ENCODE peak calls at places on chromosome 20, in eight cellular contexts. F is heart left ventricle, U is K562, H is neuronal stem cell, Z is pancreas, L is HepG2, X is suprapubic skin, T is GM06990. N is an unnamed sample.
A peak's percentile ranks its signal among the peaks of the same experiment; 100 is the strongest.

GRCh38 chr20:61262036-61262435 is 10.0 kb downstream of the CDH4 start:
- DNase-seq in F (no peak), U (no peak), H (no peak), Z (no peak), L (no peak), X (no peak), T (no peak), N (peak; percentile 59)

GRCh38 chr20:39849664-39850063 is 839.4 kb downstream of the MAFB start:
- DNase-seq in F (peak; percentile 90), U (no peak), H (no peak), Z (peak; percentile 43), L (no peak), X (peak; percentile 82), T (no peak), N (peak; percentile 85)

GRCh38 chr20:20546402-20546801 is 166.0 kb downstream of the RALGAPA2 start:
- DNase-seq in F (no peak), U (no peak), H (no peak), Z (no peak), L (no peak), X (no peak), T (peak; percentile 18), N (no peak)

GRCh38 chr20:34112600-34113061 is 588 bp upstream of the EIF2S2 start:
- DNase-seq in F (no peak), U (no peak), H (no peak), Z (peak; percentile 36), L (peak; percentile 48), X (peak; percentile 71), T (no peak), N (peak; percentile 31)

GRCh38 chr20:58145506-58146080 is 82.9 kb downstream of the ANKRD60 start:
- DNase-seq in F (no peak), U (no peak), H (no peak), Z (no peak), L (no peak), X (peak; percentile 24), T (no peak), N (no peak)

GRCh38 chr20:36116813-36117441 is 37.6 kb upstream of the EPB41L1 start:
- DNase-seq in F (no peak), U (no peak), H (no peak), Z (no peak), L (no peak), X (no peak), T (no peak), N (no peak)

GRCh38 chr20:33910056-33910455 is 83.7 kb upstream of the RALY start:
- DNase-seq in F (no peak), U (no peak), H (no peak), Z (no peak), L (no peak), X (no peak), T (no peak), N (no peak)

GRCh38 chr20:38658879-38659612 is 57.4 kb downstream of the ARHGAP40 start:
- DNase-seq in F (no peak), U (peak; percentile 74), H (no peak), Z (no peak), L (peak; percentile 60), X (no peak), T (no peak), N (no peak)

GRCh38 chr20:46013826-46014516 is 5.3 kb downstream of the MMP9 start:
- DNase-seq in F (peak; percentile 74), U (peak; percentile 77), H (peak; percentile 63), Z (no peak), L (peak; percentile 47), X (no peak), T (peak; percentile 87), N (peak; percentile 67)
- H3K4me3 ChIP-seq in F (peak overlapping the region; percentile 31), U (peak overlapping the region; percentile 38), H (peak overlapping the region; percentile 64), Z (peak overlapping the region; percentile 6), L (peak overlapping the region; percentile 64), X (no peak overlapping the region), T (no peak overlapping the region), N (peak overlapping the region; percentile 18)

DNA sequence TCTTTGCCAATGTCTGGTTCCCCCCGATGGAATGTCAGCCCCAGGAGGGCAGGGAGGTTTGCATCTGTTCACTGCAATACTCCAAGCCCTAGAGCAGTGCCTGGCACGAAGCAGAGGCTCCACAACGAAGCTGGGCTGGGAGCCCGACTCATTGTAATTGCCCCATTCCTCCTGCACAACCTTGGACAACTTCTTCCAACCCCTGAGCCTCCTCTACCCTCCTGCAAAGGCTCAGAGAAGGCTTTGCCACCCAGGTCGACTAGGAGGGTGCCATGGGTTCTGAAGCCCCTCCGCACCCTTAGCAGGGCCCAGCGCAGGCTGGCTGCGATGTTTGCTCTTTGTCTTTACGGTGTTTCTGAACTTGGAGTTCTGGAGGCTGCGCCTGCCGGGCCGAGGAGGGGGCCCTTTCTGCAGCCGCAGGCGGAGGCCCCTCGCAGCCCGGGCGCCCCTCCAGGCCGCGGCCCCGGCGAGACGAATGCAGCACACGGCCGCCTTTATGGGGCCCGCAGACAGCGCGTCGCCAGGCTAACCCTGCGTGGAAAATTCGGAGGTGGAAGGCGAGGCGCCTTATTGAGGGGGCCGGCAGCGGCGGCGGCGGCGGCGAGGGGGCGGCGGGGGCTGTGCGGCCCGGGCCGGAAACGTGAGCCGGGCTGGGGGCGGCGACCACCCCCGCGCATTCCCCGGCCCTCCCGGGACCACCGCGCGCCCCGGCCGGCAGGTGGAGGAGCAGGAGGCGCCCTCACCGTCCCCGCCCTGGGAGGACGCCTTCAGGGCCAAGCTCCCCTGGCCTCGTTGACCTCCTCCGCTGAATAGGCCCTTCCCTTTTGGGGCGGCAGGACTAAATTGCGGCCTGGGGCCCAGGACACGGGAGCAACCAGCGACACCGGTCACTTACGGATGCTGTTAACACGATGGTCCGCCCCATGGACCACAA is 27.0 kb downstream of the SNAI1 start:
- DNase-seq in F (no peak), U (no peak), H (no peak), Z (no peak), L (no peak), X (no peak), T (no peak), N (no peak)
- H3K4me3 ChIP-seq in F (no peak overlapping the region), U (no peak overlapping the region), H (peak overlapping the region; percentile 17), Z (no peak overlapping the region), L (no peak overlapping the region), X (peak overlapping the region; percentile 22), T (no peak overlapping the region), N (no peak overlapping the region)

DNA sequence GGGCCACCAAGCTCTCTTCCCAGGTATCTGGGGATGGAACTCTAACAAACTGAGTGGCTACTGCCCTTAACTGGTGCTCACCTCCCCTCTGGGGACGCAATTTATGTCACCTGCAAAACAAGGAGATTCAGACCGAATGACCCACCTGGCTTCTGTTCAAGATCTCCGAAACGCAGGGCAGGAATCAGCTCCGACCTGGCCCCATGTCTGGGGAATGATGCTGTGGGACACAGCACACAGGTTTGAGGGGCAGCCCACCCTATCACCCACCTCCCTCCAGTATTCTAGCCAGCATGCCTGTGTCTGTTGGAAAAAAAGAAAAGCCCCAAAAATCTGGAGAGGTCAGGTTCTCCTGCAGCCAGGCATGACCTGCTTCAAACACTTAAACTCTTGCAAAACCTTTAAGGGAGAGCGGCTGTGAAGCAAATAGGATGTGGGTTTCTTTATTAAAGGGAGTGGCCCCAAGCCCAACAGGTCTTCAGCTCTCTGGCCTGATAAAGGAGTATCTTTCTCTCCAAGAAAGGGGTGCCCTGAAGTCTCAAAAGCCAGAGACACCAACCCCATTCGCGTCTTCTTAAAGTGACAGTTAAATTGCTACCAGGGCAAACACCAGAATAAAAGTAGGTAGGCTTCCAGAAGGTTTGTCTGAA is 6.4 kb downstream of the PREX1 start:
- DNase-seq in F (no peak), U (no peak), H (no peak), Z (no peak), L (no peak), X (no peak), T (no peak), N (no peak)
- H3K4me3 ChIP-seq in F (peak overlapping the region; percentile 30), U (no peak overlapping the region), H (no peak overlapping the region), Z (no peak overlapping the region), L (no peak overlapping the region), X (no peak overlapping the region), T (no peak overlapping the region), N (no peak overlapping the region)

DNA sequence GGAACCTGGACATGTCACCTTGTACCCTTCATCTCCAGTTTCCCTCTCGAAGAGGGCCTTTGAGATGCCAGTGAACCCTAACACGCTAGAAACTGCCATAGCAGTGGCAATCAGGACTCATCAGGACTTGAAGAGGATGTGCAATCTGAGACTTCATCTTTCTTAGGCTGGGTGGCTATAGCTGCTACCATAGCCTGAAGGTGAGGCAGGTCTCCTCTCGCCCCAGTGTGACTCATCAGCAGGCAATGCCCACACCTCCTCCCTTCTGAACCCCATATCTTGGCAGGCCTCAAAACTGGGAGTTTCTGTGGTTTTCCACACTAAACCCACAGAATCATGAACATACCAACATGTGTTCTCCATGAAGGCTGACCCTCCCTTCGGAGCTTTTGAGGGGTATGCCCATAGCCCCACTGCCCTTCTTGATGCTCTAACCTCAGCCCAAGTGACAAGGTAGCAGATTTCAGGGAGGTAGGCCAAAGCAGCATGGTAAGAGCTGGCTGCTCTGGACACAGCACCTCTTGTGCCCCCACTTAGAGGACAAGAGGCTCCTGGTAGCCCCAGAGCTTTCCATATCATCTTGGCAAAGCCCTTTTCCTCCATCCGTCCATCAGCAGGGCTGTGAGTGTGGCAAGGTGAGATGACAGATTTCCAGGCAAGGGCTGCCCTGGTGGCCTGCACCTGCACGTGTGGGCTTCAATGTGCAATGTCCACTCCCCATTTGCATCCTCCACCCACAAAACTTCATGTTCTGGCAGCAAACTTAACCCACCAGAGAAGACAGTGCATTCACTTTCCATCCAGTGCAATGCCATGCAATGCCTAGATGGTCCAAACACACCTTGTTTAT is 2.6 kb downstream of the BLCAP start:
- DNase-seq in F (no peak), U (no peak), H (no peak), Z (no peak), L (no peak), X (no peak), T (no peak), N (no peak)
- H3K4me3 ChIP-seq in F (no peak overlapping the region), U (no peak overlapping the region), H (no peak overlapping the region), Z (no peak overlapping the region), L (peak overlapping the region; percentile 100), X (peak overlapping the region; percentile 87), T (no peak overlapping the region), N (no peak overlapping the region)

GRCh38 chr20:59163641-59164530 is at the start of gene ZNF831:
- DNase-seq in F (no peak), U (no peak), H (no peak), Z (no peak), L (no peak), X (no peak), T (no peak), N (no peak)
- H3K4me3 ChIP-seq in F (peak within 1 kb of the TSS; percentile 49), U (no peak within 1 kb of the TSS), H (no peak within 1 kb of the TSS), Z (no peak within 1 kb of the TSS), L (no peak within 1 kb of the TSS), X (no peak within 1 kb of the TSS), T (peak within 1 kb of the TSS; percentile 17), N (peak within 1 kb of the TSS; percentile 8)